ENCODE peak calls at places on chromosome 18, in four cellular contexts. N, O, R and A are unnamed samples.

GRCh38 chr18:22250591-22250996 is 81.2 kb downstream of the GATA6 start:
- DNase-seq in N (no peak), R (no peak), O (no peak), A (no peak)

GRCh38 chr18:29083545-29083944 is 906.6 kb upstream of the CDH2 start:
- DNase-seq in R (no peak), N (peak), O (no peak), A (no peak)

GRCh38 chr18:48139427-48140347 is 209.2 kb upstream of the SMAD2 start:
- DNase-seq in R (peak), O (no peak), N (peak), A (no peak)

GRCh38 chr18:36028859-36029258 is 38.5 kb downstream of the RPRD1A start:
- DNase-seq in R (peak), O (no peak), N (no peak), A (no peak)

GRCh38 chr18:42412896-42413295 is 457.9 kb downstream of the PIK3C3 start:
- DNase-seq in N (no peak), R (no peak), O (no peak), A (no peak)

GRCh38 chr18:76350134-76351025 is 144.7 kb downstream of the ZNF516 start:
- DNase-seq in O (peak), R (no peak), N (no peak), A (no peak)

GRCh38 chr18:43805646-43806194 is 528.4 kb upstream of the SYT4 start:
- DNase-seq in R (no peak), O (no peak), N (no peak), A (no peak)

GRCh38 chr18:27121108-27121507 is 64.0 kb downstream of the CHST9 start:
- DNase-seq in N (no peak), R (no peak), O (no peak), A (no peak)

GRCh38 chr18:79182047-79182713 is 113.0 kb downstream of the ATP9B start:
- DNase-seq in N (no peak), O (no peak), R (no peak), A (no peak)

DNA sequence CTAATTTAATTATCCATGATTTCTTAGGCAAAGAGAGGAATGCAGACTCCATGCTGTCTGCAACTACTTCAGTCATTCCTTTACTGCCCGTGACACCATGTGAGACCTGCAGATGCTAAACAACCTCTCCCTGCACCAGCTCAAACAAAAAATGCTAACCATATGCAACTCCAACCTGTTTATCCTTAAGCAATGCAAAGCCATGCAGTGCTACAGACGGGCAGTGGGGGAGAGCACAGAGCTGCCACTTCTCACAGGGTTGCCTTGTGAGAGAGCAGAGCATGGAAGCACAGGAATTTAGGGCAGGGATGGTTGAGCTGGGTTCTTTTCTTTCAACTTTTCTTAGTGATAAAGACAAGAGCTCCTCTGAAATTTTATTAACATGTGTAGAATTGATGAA is 74.9 kb upstream of the KLHL14 start:
- DNase-seq in O (no peak), R (no peak), N (no peak), A (no peak)
- TF ChIP-seq CTCF in O (no peak), R (no peak), N (no peak), A (no peak)

GRCh38 chr18:12637901-12638633 is 19.8 kb downstream of the SPIRE1 start:
- DNase-seq in N (no peak), O (no peak), R (no peak), A (no peak)

GRCh38 chr18:12640881-12641200 is 17.1 kb downstream of the SPIRE1 start:
- DNase-seq in R (no peak), N (no peak), O (no peak), A (no peak)

GRCh38 chr18:12637393-12637792 is 20.5 kb downstream of the SPIRE1 start:
- DNase-seq in N (no peak), R (no peak), O (no peak), A (no peak)

GRCh38 chr18:12638634-12639124 is 19.2 kb downstream of the SPIRE1 start:
- DNase-seq in N (no peak), R (no peak), O (no peak), A (no peak)

DNA sequence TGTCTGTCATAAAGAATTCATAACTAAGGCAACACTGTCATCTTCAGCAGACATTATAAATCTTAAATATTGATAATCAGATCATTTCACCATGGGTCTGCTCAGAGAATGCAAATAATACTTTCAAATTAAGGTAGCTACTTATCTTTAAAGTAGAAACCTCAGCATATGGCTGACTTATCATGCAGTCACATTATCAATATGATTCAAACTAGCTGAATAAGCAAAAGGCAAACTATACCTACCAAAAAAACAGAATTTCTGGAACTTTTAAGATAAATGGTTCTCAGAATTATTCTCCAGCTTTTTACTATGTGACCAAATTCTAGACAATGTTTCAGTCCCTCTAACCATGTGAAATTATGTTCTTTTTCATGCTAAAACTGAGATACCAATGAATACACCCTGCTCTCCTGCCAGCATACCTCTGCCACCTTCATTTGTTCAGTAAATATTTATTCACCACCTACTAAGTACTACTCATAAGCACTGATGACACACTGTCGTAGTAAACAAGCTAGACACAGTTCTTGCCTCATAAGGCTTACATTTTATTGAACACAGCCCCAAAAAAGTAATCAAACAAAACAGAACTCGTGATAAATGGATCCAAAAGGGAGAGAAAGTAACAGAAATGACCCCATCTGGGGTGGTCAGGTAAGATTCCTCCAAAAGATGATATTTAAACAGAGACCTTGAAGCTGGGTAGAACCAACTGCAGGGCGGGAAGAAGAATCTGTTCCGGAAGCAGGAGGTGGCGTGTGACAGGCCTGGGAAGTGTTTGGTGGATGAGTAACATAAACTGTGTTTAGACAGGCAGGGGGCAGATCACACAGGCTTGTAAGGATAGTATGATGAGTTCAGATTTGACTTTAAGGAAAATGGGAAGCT is 17.7 kb downstream of the SPIRE1 start:
- DNase-seq in O (no peak), R (no peak), N (peak), A (no peak)
- H3K4me3 ChIP-seq in O (no peak), R (no peak), N (no peak), A (no peak)

DNA sequence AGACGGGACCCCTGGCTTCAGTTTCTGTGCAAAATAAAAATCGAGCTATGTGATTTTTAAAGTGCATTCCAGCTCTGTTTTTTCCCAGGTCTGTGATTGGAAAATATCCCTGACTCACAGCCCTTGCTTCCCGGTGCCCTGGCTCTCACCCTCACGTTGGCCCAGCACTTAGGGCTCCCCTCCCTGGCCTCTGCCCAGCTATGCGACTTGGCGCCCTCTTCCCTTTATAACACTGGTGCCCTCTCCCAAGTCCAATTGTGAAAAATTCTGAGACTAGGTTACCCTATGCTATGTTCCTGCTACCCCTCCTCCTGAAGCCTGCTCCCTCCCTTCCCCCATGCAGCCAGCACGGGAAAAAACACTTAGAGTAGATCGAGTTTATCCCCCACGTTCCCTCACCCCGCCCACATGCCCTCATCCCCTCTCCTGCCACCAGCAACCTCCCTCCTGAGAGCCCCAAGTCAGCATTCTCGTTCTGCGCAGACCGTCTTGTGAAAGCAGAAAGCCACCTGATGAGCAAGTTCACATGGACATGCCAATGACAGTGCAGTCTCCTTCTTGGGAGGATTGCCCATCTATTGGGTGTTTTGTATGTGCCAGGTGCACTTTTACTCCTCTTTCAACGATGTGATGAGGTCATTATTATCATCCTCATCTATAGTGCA is 228.8 kb downstream of the VAPA start:
- DNase-seq in O (no peak), N (no peak), R (peak), A (no peak)
- TF ChIP-seq CTCF in O (no peak), N (no peak), R (no peak), A (no peak)

GRCh38 chr18:12007063-12007462 is 25.8 kb downstream of the IMPA2 start:
- DNase-seq in N (no peak), O (no peak), R (no peak), A (no peak)
- H3K4me3 ChIP-seq in N (no peak), O (no peak), R (no peak), A (no peak)

GRCh38 chr18:49319590-49319989 is 140.9 kb downstream of the DYM start:
- DNase-seq in R (no peak), N (no peak), O (no peak), A (no peak)
- TF ChIP-seq CTCF in R (no peak), N (no peak), O (no peak), A (no peak)

GRCh38 chr18:12406376-12407111 is 1.2 kb upstream of the PRELID3A start:
- DNase-seq in O (no peak), R (no peak), N (no peak), A (no peak)

GRCh38 chr18:12408247-12408869 is 629 bp downstream of the PRELID3A start:
- DNase-seq in N (no peak), R (no peak), O (no peak), A (no peak)

GRCh38 chr18:12405066-12405465 is 2.7 kb upstream of the PRELID3A start:
- DNase-seq in O (no peak), N (no peak), R (no peak), A (no peak)

GRCh38 chr18:12401881-12402280 is 5.8 kb upstream of the PRELID3A start:
- DNase-seq in N (no peak), R (no peak), O (no peak), A (no peak)

GRCh38 chr18:12403601-12404506 is 3.9 kb upstream of the PRELID3A start:
- DNase-seq in O (no peak), N (no peak), R (no peak), A (no peak)
- H3K4me3 ChIP-seq in O (no peak), N (no peak), R (no peak), A (no peak)

GRCh38 chr18:9810994-9811393 is 74.8 kb upstream of the TXNDC2 start:
- DNase-seq in N (no peak), R (no peak), O (no peak), A (no peak)
- TF ChIP-seq CTCF in N (peak), R (no peak), O (no peak), A (no peak)

GRCh38 chr18:44828080-44828479 is 147.4 kb downstream of the SETBP1 start:
- DNase-seq in R (no peak), O (no peak), N (no peak), A (no peak)

GRCh38 chr18:44823286-44823685 is 142.6 kb downstream of the SETBP1 start:
- DNase-seq in R (no peak), N (no peak), O (no peak), A (no peak)

GRCh38 chr18:44824884-44825283 is 144.2 kb downstream of the SETBP1 start:
- DNase-seq in R (no peak), N (no peak), O (no peak), A (no peak)

GRCh38 chr18:44823782-44824181 is 143.1 kb downstream of the SETBP1 start:
- DNase-seq in O (peak), R (no peak), N (no peak), A (no peak)

DNA sequence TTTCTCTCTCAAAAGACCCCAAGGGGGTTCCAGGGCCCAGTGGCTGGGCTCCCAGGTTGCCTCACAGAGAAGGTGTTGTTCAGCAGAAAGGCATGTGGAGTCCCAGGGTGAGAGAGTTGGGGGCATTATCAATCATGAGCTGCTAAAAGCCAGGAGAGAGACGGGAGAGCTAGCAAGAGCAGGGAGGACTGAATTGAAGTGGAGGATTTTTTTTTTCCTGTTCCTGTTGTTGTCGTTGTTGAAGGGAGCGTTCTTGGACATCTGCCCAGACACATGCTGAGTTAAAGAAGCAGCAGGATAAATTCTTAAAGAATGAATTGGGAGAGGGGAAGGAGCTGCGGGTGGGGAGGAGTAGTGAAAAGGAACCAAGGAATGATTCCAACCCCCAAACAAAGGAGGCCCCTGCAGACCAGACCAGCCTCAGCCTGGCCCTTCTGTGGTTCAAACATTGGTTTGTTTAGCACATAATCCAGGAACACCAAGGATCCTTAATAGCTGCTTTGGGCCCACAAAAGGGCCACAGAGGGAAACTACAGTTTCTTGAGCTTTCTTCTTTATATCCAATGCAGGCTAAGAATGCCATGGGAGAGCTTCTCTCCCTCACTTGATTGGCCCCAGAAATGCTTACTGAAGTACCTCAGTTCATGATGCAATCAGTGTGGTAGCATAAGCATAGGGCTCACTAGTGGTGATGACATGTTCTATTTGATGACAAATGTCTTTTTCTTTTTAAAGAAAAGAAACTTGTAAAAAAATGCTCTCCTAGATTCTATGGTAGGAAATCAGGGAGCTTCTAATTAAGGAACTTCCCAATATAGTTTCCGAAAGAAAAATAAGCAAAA is 146.0 kb downstream of the SETBP1 start:
- DNase-seq in O (peak), N (peak), R (peak), A (peak)
- H3K4me3 ChIP-seq in O (no peak), N (no peak), R (no peak), A (peak)

DNA sequence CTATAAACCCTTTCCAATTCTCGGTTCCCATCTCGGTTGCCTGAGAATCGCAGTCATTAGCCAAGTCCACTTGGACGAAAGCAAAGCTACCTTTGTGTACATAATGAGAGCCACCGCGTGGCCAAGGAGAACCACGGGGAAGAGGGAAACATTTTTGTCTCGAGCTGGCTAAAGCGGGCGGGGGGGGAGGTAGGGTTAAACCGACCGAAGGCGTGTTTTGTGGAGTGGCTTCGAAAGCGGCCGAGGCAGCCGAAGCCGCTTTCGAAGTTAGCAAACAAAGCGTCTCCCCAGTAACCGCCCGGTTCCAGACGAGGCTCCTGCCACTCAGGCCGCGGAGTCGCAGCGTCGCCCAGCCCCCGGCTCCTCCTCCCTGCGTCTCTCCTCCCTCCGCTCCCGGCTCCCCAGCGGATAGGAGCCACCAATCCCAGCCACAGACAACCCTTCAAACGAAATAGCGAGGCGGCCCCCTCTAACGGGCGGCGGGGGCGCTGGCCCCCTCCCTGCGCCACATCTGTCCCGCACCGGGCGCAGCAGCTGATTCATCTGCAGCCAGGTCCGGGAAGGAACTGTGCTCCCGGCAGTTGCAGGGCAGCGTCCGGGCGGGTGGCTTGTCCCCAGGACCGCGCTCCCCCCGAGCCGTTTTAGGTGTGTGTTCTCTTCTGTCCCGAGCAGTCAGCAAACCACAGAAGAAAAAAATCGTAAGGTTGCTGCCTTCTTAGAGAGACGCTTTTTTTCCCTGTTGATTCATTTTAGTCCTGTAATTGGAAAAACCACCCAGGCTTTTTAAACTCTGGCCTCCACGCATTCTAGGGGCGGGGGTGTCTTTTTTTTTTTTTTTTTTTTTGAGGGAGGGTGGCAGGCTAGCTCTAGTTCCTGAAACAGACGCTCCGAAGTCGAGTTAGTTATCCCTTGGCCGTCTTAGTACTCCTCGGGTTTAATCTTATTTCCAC is 1.8 kb upstream of the TGIF1 start:
- DNase-seq in R (peak), O (peak), N (peak), A (peak)
- TF ChIP-seq CTCF in R (no peak), O (peak), N (no peak), A (no peak)

GRCh38 chr18:58866261-58867232 is 1.9 kb downstream of the ZNF532 start:
- DNase-seq in N (no peak), R (no peak), O (no peak), A (no peak)
- H3K4me3 ChIP-seq in N (peak), R (no peak), O (no peak), A (peak)